ENCODE peak calls at places on chromosome 3, in nine cellular contexts. V is activated CD8-positive, alpha-beta memory T cell treated with anti-CD3 and anti-CD28 coated beads for 24 hours; P is GM12891; J is NCI-H345; Z is stimulated activated CD8-positive, alpha-beta memory T cell treated with anti-CD3 and anti-CD28 coated beads, Interleukin-7, amount 100 ng/mL, for 48 hours; R is germinal center; W is non-pigmented ciliary epithelial cell; U is WERI-Rb-1; N is effector CD4-positive, alpha-beta T cell. X is an unnamed sample.

GRCh38 chr3:55333041-55333440 is 154.1 kb downstream of the WNT5A start:
- DNase-seq in P (no peak), J (no peak), V (no peak), W (no peak), N (no peak), Z (no peak), U (no peak), R (no peak), X (no peak)

GRCh38 chr3:127598841-127599570 is 795 bp downstream of the MCM2 start:
- DNase-seq in U (no peak), N (no peak), V (no peak), J (no peak), Z (no peak), P (no peak), R (no peak), W (no peak), X (no peak)

GRCh38 chr3:183279371-183279770 is 26.3 kb downstream of the B3GNT5 start:
- DNase-seq in J (no peak), U (no peak), R (no peak), W (no peak), V (no peak), Z (no peak), N (no peak), P (no peak), X (no peak)

GRCh38 chr3:143671641-143672040 is 176.6 kb downstream of the SLC9A9 start:
- DNase-seq in R (no peak), W (no peak), V (no peak), Z (no peak), P (no peak), U (no peak), N (no peak), J (no peak), X (no peak)

GRCh38 chr3:167884481-167884880 is 149.0 kb downstream of the SERPINI1 start:
- DNase-seq in W (no peak), P (no peak), Z (no peak), N (no peak), U (no peak), V (no peak), R (no peak), J (no peak), X (no peak)

GRCh38 chr3:118501152-118501551 is 533.5 kb downstream of the IGSF11 start:
- DNase-seq in N (no peak), J (peak; percentile 27), V (no peak), P (no peak), R (peak; percentile 2), U (no peak), W (no peak), Z (no peak), X (no peak)

GRCh38 chr3:172856766-172857742 is 106.5 kb downstream of the ECT2 start:
- DNase-seq in J (no peak), U (no peak), P (no peak), W (no peak), R (no peak), N (no peak), V (no peak), Z (no peak), X (no peak)

GRCh38 chr3:196440041-196440537 is 7.9 kb upstream of the UBXN7 start:
- DNase-seq in N (no peak), P (no peak), R (no peak), J (no peak), W (peak; percentile 18), Z (no peak), V (no peak), U (no peak), X (no peak)

GRCh38 chr3:178078933-178079332 is 457.3 kb upstream of the KCNMB2 start:
- DNase-seq in Z (no peak), P (no peak), J (no peak), R (no peak), N (no peak), V (no peak), U (no peak), W (no peak), X (no peak)

GRCh38 chr3:24375947-24376384 is 118.7 kb downstream of the THRB start:
- DNase-seq in R (no peak), J (no peak), Z (no peak), P (no peak), U (no peak), V (no peak), W (no peak), N (no peak), X (no peak)

GRCh38 chr3:141386611-141387110 is 18.4 kb downstream of the ZBTB38 start:
- DNase-seq in U (peak; percentile 67), W (no peak), P (no peak), V (no peak), Z (no peak), N (no peak), J (no peak), R (no peak), X (no peak)

GRCh38 chr3:1929788-1930414 is 168.8 kb upstream of the CNTN4 start:
- DNase-seq in W (no peak), N (no peak), Z (no peak), J (no peak), V (no peak), P (no peak), U (no peak), R (no peak), X (no peak)

GRCh38 chr3:114623420-114624046 is 329.7 kb downstream of the TIGIT start:
- DNase-seq in U (no peak), V (no peak), Z (no peak), N (no peak), W (no peak), P (no peak), J (no peak), R (no peak), X (no peak)

GRCh38 chr3:58250093-58250707 is 12.6 kb downstream of the ABHD6 start:
- DNase-seq in J (no peak), P (no peak), R (no peak), W (no peak), Z (no peak), N (no peak), V (no peak), U (no peak), X (no peak)